ENCODE peak calls at places on chromosomes 5 and 9, in six cellular contexts. Y, R, L, U, J and T are unnamed samples.

GRCh38 chr5:131379723-131380122 is 115.9 kb downstream of the CDC42SE2 start:
- DNase-seq in Y (peak; percentile 36), L (no peak), J (no peak), U (no peak), R (no peak), T (no peak)

GRCh38 chr9:113511047-113511521 is 47.6 kb downstream of the RGS3 start:
- DNase-seq in J (no peak), R (peak; percentile 78), L (no peak), U (no peak), Y (no peak), T (no peak)

GRCh38 chr9:79929285-79929684 is 357.5 kb downstream of the TLE4 start:
- DNase-seq in R (no peak), J (no peak), U (no peak), Y (no peak), L (no peak), T (no peak)

GRCh38 chr5:61293051-61293450 is 39.0 kb upstream of the ZSWIM6 start:
- DNase-seq in R (no peak), J (no peak), U (peak; percentile 36), L (no peak), Y (no peak), T (no peak)

GRCh38 chr9:113646491-113646890 is 183.0 kb downstream of the RGS3 start:
- DNase-seq in R (no peak), J (no peak), L (no peak), Y (no peak), U (no peak), T (no peak)

GRCh38 chr9:128309551-128309950 is 12.7 kb downstream of the TRUB2 start:
- DNase-seq in J (no peak), L (no peak), R (no peak), Y (no peak), U (no peak), T (no peak)

GRCh38 chr9:116589392-116590354 is 97.4 kb upstream of the TRIM32 start:
- DNase-seq in U (no peak), R (no peak), J (no peak), Y (no peak), L (peak; percentile 85), T (no peak)

GRCh38 chr5:80654054-80654390 is 430 bp upstream of the MSH3 start:
- DNase-seq in J (no peak), U (no peak), R (no peak), L (peak; percentile 32), Y (no peak), T (no peak)

GRCh38 chr5:134085411-134085810 is 29.1 kb upstream of the TCF7 start:
- DNase-seq in R (no peak), J (no peak), L (no peak), U (no peak), Y (no peak), T (no peak)

GRCh38 chr5:5288236-5288635 is 134.2 kb upstream of the ICE1 start:
- DNase-seq in J (no peak), R (no peak), Y (no peak), L (no peak), U (no peak), T (no peak)